ENCODE peak calls at places on chromosomes 16 and 17, in eight cellular contexts. K is esophagus squamous epithelium; G is psoas muscle; L is BE2C; N is upper lobe of right lung; T is CD4-positive, CD25-positive, alpha-beta regulatory T cell; E is GM23248; A is aorta. Q is an unnamed sample.
A peak's percentile ranks its signal among the peaks of the same experiment; 100 is the strongest.

GRCh38 chr17:42202696-42203095 is 8.4 kb upstream of the GHDC start:
- DNase-seq in E (no peak), G (no peak), K (no peak), L (no peak), N (no peak), A (no peak), T (no peak), Q (no peak)

GRCh38 chr17:33981713-33982601 is 273.1 kb upstream of the CCL2 start:
- DNase-seq in G (no peak), E (no peak), L (peak; percentile 55), N (no peak), A (no peak), T (no peak), K (no peak), Q (no peak)

GRCh38 chr16:89085755-89086154 is 7.9 kb upstream of the ACSF3 start:
- DNase-seq in N (no peak), G (no peak), K (no peak), A (no peak), L (no peak), E (no peak), T (no peak), Q (no peak)

GRCh38 chr17:81680150-81680549 is 3.4 kb downstream of the ARL16 start:
- DNase-seq in A (no peak), T (no peak), N (no peak), L (no peak), G (no peak), E (no peak), K (no peak), Q (no peak)

GRCh38 chr17:44147812-44148211 is 6.1 kb downstream of the HROB start:
- DNase-seq in T (no peak), K (no peak), L (no peak), E (no peak), A (no peak), G (no peak), N (no peak), Q (no peak)

GRCh38 chr16:69535123-69536050 is 30.4 kb upstream of the NFAT5 start:
- DNase-seq in N (no peak), G (no peak), A (no peak), T (no peak), K (no peak), E (peak; percentile 85), L (no peak), Q (no peak)

GRCh38 chr16:66359811-66360608 is 6.5 kb upstream of the CDH5 start:
- DNase-seq in A (no peak), G (peak; percentile 55), K (no peak), L (peak; percentile 37), N (peak; percentile 62), E (no peak), T (no peak), Q (no peak)

GRCh38 chr16:11901091-11901490 is 14.7 kb downstream of the GSPT1 start:
- DNase-seq in K (no peak), T (no peak), A (no peak), G (no peak), E (peak; percentile 64), L (no peak), N (no peak), Q (no peak)

GRCh38 chr17:37527249-37527851 is 37.7 kb downstream of the DUSP14 start:
- DNase-seq in E (peak; percentile 80), A (no peak), T (peak; percentile 64), N (no peak), L (peak; percentile 22), K (no peak), G (no peak), Q (peak; percentile 13)

DNA sequence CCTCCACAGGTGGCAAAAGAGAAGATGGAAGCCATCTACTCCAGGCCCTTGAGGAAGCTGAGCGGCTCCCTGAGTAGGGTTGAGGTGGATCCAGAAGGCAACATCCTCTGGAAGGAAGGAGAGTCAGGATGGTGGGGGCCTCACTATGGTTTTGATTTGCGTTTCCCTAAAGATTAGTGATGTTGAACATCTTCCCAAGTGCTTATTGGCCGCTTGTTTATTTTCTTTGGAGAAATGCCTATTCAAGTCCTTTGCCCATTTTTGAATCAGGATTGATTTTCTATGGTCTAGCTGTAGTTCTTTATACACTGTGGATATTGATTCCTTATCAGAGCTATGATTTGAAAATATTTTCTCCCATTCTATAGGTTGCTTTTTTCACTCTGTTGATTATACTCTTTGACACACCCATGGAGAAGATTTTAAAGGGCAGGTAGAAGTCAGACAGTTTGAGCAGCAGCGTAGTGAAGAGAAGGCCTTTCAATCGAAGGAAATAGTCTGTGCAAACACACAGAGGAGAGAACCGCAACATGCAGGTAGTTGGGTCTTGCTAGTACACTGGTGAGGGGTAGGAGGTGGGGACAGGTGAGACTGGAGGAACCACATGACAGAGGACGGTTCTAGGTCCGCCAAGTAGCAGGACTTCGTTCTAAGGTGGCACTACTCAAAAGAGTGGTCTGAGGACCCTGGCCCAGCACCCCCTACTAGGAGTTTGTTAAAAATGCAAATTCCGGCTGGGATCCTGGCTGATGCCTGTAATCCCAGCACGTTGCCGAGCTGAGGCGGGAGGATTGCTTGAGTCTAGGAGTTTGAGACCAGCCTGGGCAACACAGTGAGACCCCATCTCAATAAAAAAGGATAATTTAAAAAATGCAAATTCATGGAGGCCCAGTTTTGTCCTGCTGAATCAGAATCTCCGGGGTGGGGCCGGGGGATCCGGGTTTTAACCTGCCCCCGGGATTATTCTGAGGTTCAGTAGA is 58.9 kb downstream of the WSB1 start:
- DNase-seq in E (peak; percentile 26), T (no peak), G (no peak), A (no peak), N (no peak), K (no peak), L (no peak), Q (no peak)
- H3K9me3 ChIP-seq in E (no peaks in the 10 kb centered on the region), T (no peaks in the 10 kb centered on the region), G (no peaks in the 10 kb centered on the region), A (no peaks in the 10 kb centered on the region), N (no peaks in the 10 kb centered on the region), K (no peaks in the 10 kb centered on the region), L (no peaks in the 10 kb centered on the region), Q (no peaks in the 10 kb centered on the region)

DNA sequence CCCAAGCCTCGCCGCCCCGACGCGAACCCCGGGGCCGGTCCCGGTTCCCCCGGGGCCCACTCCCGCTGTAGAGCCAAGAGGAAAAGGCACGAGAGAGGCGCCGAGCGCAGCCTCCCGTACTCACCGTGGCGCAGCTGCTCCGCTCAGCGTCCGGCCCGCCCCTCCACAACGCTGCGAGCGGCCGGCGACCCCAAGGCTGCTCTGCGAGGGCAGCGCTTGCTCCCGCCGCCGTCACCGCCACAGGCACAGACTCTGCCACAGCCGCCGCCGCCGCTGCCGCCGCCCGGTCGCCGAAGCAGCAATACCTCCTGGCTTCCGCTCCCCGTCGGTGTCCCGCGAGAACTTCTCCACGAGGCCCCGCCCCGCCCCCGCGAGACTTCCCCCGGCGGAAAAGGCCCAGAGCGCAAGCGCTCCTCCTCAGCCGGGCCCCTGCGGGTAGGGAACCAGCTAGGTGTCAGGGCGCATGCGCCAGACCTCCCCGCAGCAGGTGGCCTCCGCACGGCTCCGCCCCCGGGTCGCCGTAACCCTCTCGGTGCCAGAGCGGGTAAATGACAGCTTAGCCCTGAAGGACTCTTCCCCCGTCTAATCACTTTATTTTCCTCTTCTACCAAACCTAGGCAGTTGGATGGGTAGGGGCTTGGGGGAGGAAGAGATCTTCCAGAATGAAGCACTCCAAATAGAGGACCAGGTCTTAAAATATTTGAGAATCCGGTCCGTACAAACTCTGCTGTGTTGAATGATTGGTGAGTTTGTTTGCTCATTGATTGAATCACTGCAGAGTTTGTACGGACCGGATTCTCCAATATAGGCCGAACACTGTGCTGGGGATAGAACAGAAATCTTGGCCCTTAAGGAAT is at the start of gene GRB2:
- DNase-seq in L (peak; percentile 100), N (peak; percentile 100), T (peak; percentile 98), A (peak; percentile 100), K (peak; percentile 92), E (peak; percentile 99), G (peak; percentile 100), Q (peak; percentile 63)
- H3K4me1 ChIP-seq in L (no peaks in the 10 kb centered on the region), N (peaks cover 31% of the 10 kb centered on the region), T (peaks cover 54% of the 10 kb centered on the region), A (peaks cover 3% of the 10 kb centered on the region), K (peaks cover 27% of the 10 kb centered on the region), E (peaks cover 17% of the 10 kb centered on the region), G (peaks cover 22% of the 10 kb centered on the region), Q (peaks cover 10% of the 10 kb centered on the region)

GRCh38 chr16:9122342-9122741 is 30.9 kb downstream of the HAPSTR1 start:
- DNase-seq in G (no peak), K (no peak), E (no peak), N (no peak), T (no peak), A (no peak), L (no peak), Q (no peak)
- H3K36me3 ChIP-seq in G (peaks cover 41% of the 10 kb centered on the region), K (no peaks in the 10 kb centered on the region), E (peaks cover 46% of the 10 kb centered on the region), N (peaks cover 25% of the 10 kb centered on the region), T (peaks cover 50% of the 10 kb centered on the region), A (no peaks in the 10 kb centered on the region), L (peaks cover 39% of the 10 kb centered on the region), Q (peaks cover 20% of the 10 kb centered on the region)

GRCh38 chr17:21688293-21688949 is 3.9 kb upstream of the KCNJ18 start:
- DNase-seq in T (no peak), L (no peak), N (no peak), G (no peak), K (no peak), A (no peak), E (no peak), Q (no peak)

GRCh38 chr17:21689604-21690003 is 2.7 kb upstream of the KCNJ18 start:
- DNase-seq in K (no peak), E (peak; percentile 99), L (no peak), A (peak; percentile 91), N (no peak), T (no peak), G (no peak), Q (no peak)

GRCh38 chr17:21687136-21687953 is 5.0 kb upstream of the KCNJ18 start:
- DNase-seq in G (no peak), N (no peak), K (no peak), L (no peak), E (no peak), T (no peak), A (no peak), Q (no peak)

DNA sequence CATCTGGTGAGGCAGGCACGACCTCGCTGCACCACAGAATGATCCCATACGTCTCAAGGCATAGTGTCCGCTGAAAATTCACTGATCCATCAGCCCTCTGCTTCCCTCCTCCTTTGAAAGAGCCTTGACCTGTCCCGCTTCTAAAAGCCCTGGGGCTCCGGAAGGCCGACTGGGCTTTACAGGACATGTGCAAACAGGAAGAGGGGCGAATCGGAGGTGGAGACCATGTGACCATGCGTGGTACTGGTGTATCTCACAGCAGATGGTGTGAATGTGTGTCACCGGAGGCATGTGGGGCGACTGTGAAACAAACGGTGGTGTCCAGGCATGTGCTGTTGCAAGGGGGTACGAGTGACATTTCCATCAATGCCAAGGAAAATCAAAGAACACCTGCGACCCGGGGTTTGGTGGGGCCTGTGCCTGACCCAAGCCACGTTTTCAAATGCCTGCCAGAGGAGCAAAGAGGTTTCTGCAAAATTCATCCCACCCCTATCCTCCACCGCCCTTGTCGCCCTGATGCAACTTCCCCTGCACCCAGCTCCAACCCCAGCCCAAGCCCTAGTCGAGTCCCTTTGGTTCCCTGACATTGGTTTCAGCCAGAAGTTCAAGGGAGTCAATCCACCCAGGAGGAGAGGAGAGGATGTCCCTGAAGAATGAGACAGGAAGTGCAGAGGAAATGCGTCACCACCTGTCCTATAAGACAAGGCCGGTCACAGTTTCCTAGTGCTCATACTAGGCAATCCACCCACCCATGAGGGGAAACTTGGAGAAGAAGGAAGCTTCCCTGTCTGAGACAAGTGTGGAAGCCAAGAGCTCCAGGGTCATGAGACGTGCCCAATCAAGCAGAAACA is 5.9 kb upstream of the KCNJ18 start:
- DNase-seq in A (no peak), N (no peak), G (no peak), K (no peak), T (no peak), L (no peak), E (peak; percentile 30), Q (no peak)
- H3K9me3 ChIP-seq in A (peaks cover 4% of the 10 kb centered on the region), N (no peaks in the 10 kb centered on the region), G (no peaks in the 10 kb centered on the region), K (no peaks in the 10 kb centered on the region), T (no peaks in the 10 kb centered on the region), L (no peaks in the 10 kb centered on the region), E (no peaks in the 10 kb centered on the region), Q (no peaks in the 10 kb centered on the region)